ENCODE peak calls at places on chromosomes 6 and 20, in seven cellular contexts. C is heart right ventricle, Q is tibial nerve, Y is cardiac muscle cell, J is IMR-90, F is kidney, P is uterus. B is an unnamed sample. For H3K36me3, the result is how much of the 10 kb centered on the place peaks cover.

GRCh38 chr6:15456422-15456821 is 206.4 kb downstream of the DTNBP1 start:
- DNase-seq in J (no peak), F (no peak), Y (no peak), C (no peak), P (no peak), Q (no peak), B (no peak)

GRCh38 chr6:88989215-88989614 is 25.8 kb upstream of the RNGTT start:
- DNase-seq in C (no peak), Y (peak), F (no peak), P (no peak), Q (no peak), J (peak), B (no peak)

GRCh38 chr6:88780714-88781389 is 182.6 kb downstream of the RNGTT start:
- DNase-seq in F (no peak), Y (peak), C (peak), P (peak), J (peak), Q (no peak), B (no peak)

GRCh38 chr20:38932457-38933120 is 6.4 kb downstream of the FAM83D start:
- DNase-seq in J (peak), P (no peak), C (no peak), F (no peak), Y (peak), Q (no peak), B (no peak)

GRCh38 chr6:43448916-43449315 is 6.4 kb downstream of the DLK2 start:
- DNase-seq in F (no peak), J (no peak), Y (no peak), Q (no peak), C (no peak), P (no peak), B (no peak)

GRCh38 chr6:2630891-2631458 is 119.7 kb downstream of the MYLK4 start:
- DNase-seq in J (peak), Q (no peak), P (no peak), C (peak), Y (peak), F (no peak), B (no peak)

GRCh38 chr6:156662025-156662445 is 115.1 kb upstream of the ARID1B start:
- DNase-seq in C (no peak), P (no peak), J (no peak), Q (no peak), Y (no peak), F (no peak), B (peak)

GRCh38 chr20:32582659-32583580 is 2.2 kb downstream of the NOL4L start:
- DNase-seq in C (peak), Q (no peak), F (peak), J (no peak), Y (peak), P (no peak), B (peak)

GRCh38 chr6:15244605-15245360 is 1.1 kb upstream of the JARID2 start:
- DNase-seq in Y (peak), C (peak), P (peak), F (peak), Q (peak), J (peak), B (peak)

GRCh38 chr6:3326981-3327380 is 68.2 kb downstream of the PSMG4 start:
- DNase-seq in F (no peak), J (no peak), Q (no peak), C (no peak), P (no peak), Y (no peak), B (no peak)

GRCh38 chr6:144063744-144064401 is 31.5 kb downstream of the SF3B5 start:
- DNase-seq in P (peak), Q (peak), F (peak), Y (peak), J (no peak), C (peak), B (peak)

GRCh38 chr6:20211941-20212391 is 303 bp downstream of the MBOAT1 start:
- DNase-seq in J (no peak), F (no peak), Q (no peak), P (no peak), C (no peak), Y (peak), B (peak)

GRCh38 chr20:51121901-51122412 is 99.0 kb upstream of the KCNG1 start:
- DNase-seq in P (no peak), F (no peak), Y (no peak), Q (no peak), C (no peak), J (peak), B (no peak)

GRCh38 chr6:3340891-3341290 is 82.1 kb downstream of the PSMG4 start:
- DNase-seq in Q (no peak), F (no peak), C (no peak), Y (peak), P (no peak), J (peak), B (no peak)

GRCh38 chr6:134517145-134517658 is 199.3 kb upstream of the SGK1 start:
- DNase-seq in P (peak), C (peak), J (peak), Y (peak), F (peak), Q (no peak), B (no peak)

GRCh38 chr6:21666200-21666671 is 72.7 kb downstream of the SOX4 start:
- DNase-seq in C (peak), Y (peak), Q (no peak), F (peak), J (no peak), P (peak), B (peak)

GRCh38 chr20:17646209-17646717 is 35.8 kb downstream of the RRBP1 start:
- DNase-seq in F (no peak), C (no peak), Y (no peak), Q (no peak), P (no peak), J (no peak), B (peak)

GRCh38 chr20:61983965-61984364 is 81.7 kb downstream of the TAF4 start:
- DNase-seq in F (peak), Q (no peak), Y (no peak), P (no peak), C (no peak), J (no peak), B (no peak)
- H3K36me3 ChIP-seq in F (under half), Q (half or more), Y (under half), P (under half), C (under half), J (under half), B (under half)

DNA sequence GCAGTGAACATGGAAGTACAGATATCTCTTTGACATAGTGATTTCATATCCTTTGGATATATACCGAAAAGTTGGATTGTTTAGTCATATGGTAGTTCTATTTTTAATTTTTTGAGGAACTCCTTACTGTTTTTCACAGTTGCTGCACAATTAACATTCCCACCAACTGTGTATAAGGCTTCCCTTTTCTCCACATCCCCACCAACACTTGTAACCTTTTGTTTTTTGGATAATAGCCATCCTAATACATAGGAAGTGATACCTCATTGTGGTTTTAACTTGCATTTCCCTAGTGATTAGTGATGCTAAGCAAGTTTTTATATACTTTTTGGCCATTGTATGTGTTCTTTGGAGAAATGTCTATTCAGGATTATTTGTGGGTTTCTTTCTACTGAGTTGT is 45.1 kb upstream of the TENT5A start:
- DNase-seq in F (no peak), J (no peak), Q (no peak), P (no peak), C (no peak), Y (no peak), B (no peak)
- TF ChIP-seq CTCF in F (no peak), J (no peak), Q (no peak), P (no peak), C (no peak), Y (no peak), B (no peak)

GRCh38 chr20:41111578-41111951 is 25.8 kb upstream of the PLCG1 start:
- DNase-seq in C (no peak), Q (no peak), Y (no peak), J (no peak), P (no peak), F (no peak), B (no peak)

GRCh38 chr20:41110930-41111577 is 26.3 kb upstream of the PLCG1 start:
- DNase-seq in F (no peak), Q (no peak), J (no peak), P (no peak), Y (no peak), C (no peak), B (no peak)

GRCh38 chr20:41108531-41108930 is 28.8 kb upstream of the PLCG1 start:
- DNase-seq in Y (no peak), C (no peak), Q (no peak), F (no peak), P (no peak), J (no peak), B (no peak)

DNA sequence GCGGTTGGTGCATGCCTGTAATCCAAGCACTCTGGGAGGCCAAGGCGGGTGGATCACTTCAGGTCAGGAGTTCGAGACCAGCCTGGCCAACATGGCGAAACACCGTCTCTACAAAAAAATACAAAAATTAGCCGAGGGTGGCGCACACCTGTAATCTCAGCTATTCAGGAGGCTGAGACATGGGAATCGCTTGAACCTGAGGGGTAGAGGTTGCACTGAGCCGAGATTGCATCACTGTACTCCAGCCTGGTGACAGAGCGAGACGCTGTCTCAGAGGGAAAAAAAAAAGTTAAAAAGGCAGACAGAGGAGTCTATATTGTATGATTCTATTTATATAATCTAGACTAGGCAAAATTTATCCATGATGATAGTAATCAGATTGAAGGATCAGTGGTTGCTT is 27.3 kb upstream of the PLCG1 start:
- DNase-seq in Y (no peak), P (no peak), Q (no peak), J (no peak), C (no peak), F (no peak), B (no peak)
- H3K36me3 ChIP-seq in Y (half or more), P (under half), Q (half or more), J (under half), C (under half), F (under half), B (under half)

GRCh38 chr6:37520926-37521325 is 21.2 kb upstream of the CCDC167 start:
- DNase-seq in P (no peak), Y (no peak), Q (no peak), C (no peak), F (no peak), J (no peak), B (no peak)
- TF ChIP-seq CTCF in P (no peak), Y (no peak), Q (no peak), C (no peak), F (no peak), J (no peak), B (no peak)

DNA sequence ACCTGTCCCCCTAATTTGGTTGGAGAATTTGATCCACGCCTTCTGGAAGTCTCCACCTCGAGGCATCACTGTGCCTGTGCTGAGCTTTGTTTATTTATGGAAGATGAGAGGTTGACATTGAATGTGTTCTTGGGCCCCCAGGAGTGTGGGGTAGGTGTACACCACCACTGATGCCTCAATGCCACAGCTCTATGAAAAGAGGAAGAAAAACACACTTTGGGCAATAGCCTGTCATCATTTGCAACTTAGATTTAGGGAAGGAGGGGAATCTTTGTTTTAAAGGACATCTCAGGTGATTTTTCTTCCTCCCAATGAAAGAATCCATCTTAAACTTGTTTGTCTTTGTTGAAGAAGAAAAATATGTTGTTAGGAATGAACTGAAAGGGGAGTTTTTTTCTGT is 42.6 kb downstream of the TBC1D7 start:
- DNase-seq in J (no peak), F (no peak), Q (no peak), Y (no peak), P (no peak), C (no peak), B (no peak)
- H3K36me3 ChIP-seq in J (under half), F (under half), Q (half or more), Y (under half), P (under half), C (under half), B (under half)

B was measured in mucosa of descending colon.